ENCODE peak calls at places on chromosomes 3 and 15, in five cellular contexts. One of them, this sample, is unnamed.

GRCh38 chr3:78887608-78888011 is 880.2 kb downstream of the ROBO1 start:
- DNase-seq in H1: no peak
- DNase-seq in IMR-90: peak
- DNase-seq in H9: no peak
- DNase-seq in neuronal stem cell: no peak
- DNase-seq in this sample: no peak

GRCh38 chr15:57820119-57820518 is 113.6 kb downstream of the POLR2M start:
- DNase-seq in H1: no peak
- DNase-seq in IMR-90: peak
- DNase-seq in H9: no peak
- DNase-seq in neuronal stem cell: no peak
- DNase-seq in this sample: no peak

GRCh38 chr15:75616766-75617165 is 8.8 kb downstream of the SNUPN start:
- DNase-seq in H1: no peak
- DNase-seq in IMR-90: no peak
- DNase-seq in H9: no peak
- DNase-seq in neuronal stem cell: no peak
- DNase-seq in this sample: no peak

GRCh38 chr15:88513195-88513594 is 33.3 kb downstream of the DET1 start:
- DNase-seq in H1: no peak
- DNase-seq in IMR-90: peak
- DNase-seq in H9: no peak
- DNase-seq in neuronal stem cell: no peak
- DNase-seq in this sample: peak

GRCh38 chr3:186176382-186176990 is 67.6 kb upstream of the ETV5 start:
- DNase-seq in H1: no peak
- DNase-seq in IMR-90: no peak
- DNase-seq in H9: no peak
- DNase-seq in neuronal stem cell: no peak
- DNase-seq in this sample: no peak

GRCh38 chr3:31561891-31562290 is 29.2 kb downstream of the STT3B start:
- DNase-seq in H1: no peak
- DNase-seq in IMR-90: no peak
- DNase-seq in H9: peak
- DNase-seq in neuronal stem cell: no peak
- DNase-seq in this sample: no peak

GRCh38 chr15:60580650-60581415 is 101.9 kb upstream of the ICE2 start:
- DNase-seq in H1: no peak
- DNase-seq in IMR-90: no peak
- DNase-seq in H9: no peak
- DNase-seq in neuronal stem cell: no peak
- DNase-seq in this sample: no peak

GRCh38 chr3:46710671-46711295 is 6.9 kb downstream of the PRSS50 start:
- DNase-seq in H1: no peak
- DNase-seq in IMR-90: no peak
- DNase-seq in H9: no peak
- DNase-seq in neuronal stem cell: no peak
- DNase-seq in this sample: no peak

GRCh38 chr3:50164481-50164880 is 9.4 kb downstream of the SEMA3F start:
- DNase-seq in H1: no peak
- DNase-seq in IMR-90: no peak
- DNase-seq in H9: no peak
- DNase-seq in neuronal stem cell: no peak
- DNase-seq in this sample: no peak

GRCh38 chr15:50702762-50703334 is 16.3 kb upstream of the TRPM7 start:
- DNase-seq in H1: no peak
- DNase-seq in IMR-90: peak
- DNase-seq in H9: no peak
- DNase-seq in neuronal stem cell: no peak
- DNase-seq in this sample: no peak
- H4K91ac ChIP-seq in H1: no peak
- H4K91ac ChIP-seq in IMR-90: no peak
- H4K91ac ChIP-seq in H9: no peak
- H4K91ac ChIP-seq in neuronal stem cell: no peak
- H4K91ac ChIP-seq in this sample: no peak

DNA sequence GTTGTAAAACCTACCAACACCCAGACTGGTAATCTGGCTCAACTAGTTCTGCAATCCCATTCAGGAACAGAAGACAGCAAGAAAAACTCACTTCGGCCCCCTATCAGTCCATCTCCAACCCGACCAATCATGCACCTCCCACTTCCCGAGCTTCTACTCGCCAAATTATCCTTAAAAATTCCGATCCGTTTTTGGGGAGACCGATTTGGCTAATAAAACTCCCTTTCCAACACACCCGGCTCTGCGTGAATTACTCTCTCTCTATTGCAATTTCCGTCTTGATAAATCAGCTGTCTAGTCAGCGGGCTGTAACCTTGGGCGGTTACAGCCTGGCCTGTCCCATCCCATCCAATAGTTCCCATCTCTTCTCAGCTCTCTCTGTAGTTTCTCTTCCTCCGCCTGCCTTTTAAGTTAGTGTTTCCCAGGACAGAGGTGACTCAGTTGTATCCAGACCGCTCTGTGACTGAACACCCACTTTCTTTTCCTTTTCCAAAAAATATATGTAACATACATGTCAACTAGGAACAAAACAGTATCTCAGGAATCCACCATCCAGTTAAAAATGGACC is 780 bp upstream of the ACAD9 start:
- DNase-seq in H1: no peak
- DNase-seq in IMR-90: peak
- DNase-seq in H9: no peak
- DNase-seq in neuronal stem cell: no peak
- DNase-seq in this sample: peak
- H4K91ac ChIP-seq in H1: peak
- H4K91ac ChIP-seq in IMR-90: peak
- H4K91ac ChIP-seq in H9: no peak
- H4K91ac ChIP-seq in neuronal stem cell: no peak
- H4K91ac ChIP-seq in this sample: peak

GRCh38 chr15:68699881-68700394 is 120.8 kb downstream of the ANP32A start:
- DNase-seq in H1: no peak
- DNase-seq in IMR-90: no peak
- DNase-seq in H9: no peak
- DNase-seq in neuronal stem cell: no peak
- DNase-seq in this sample: no peak
- H4K91ac ChIP-seq in H1: peak
- H4K91ac ChIP-seq in IMR-90: no peak
- H4K91ac ChIP-seq in H9: no peak
- H4K91ac ChIP-seq in neuronal stem cell: no peak
- H4K91ac ChIP-seq in this sample: no peak

DNA sequence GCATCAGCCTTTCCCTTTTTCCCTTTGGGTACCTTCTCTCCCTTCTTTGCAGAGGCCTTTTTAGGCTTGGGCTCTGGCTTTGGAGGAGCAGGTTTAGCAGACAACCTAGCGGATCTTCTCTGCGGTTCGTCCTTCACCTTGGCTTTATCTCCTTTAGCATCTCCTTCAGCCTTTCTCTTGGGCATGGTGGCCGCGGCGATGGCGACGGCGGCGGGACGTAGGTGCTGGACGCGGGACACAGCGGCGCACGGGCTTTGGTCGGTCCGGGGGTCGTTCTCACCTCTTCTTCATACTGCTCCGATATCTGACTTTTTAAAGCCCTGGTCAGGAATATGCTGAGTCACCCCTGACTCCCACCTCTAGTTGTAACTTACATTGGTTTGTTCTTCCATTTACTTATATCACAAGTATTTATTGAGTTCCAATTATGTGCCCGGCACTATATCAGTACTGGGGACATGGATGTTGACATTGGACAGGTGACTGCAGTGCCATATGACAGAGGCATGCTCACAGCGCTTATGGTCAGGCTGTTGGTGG is 43.1 kb upstream of the SH3BP5 start:
- DNase-seq in H1: no peak
- DNase-seq in IMR-90: no peak
- DNase-seq in H9: no peak
- DNase-seq in neuronal stem cell: no peak
- DNase-seq in this sample: no peak
- H4K91ac ChIP-seq in H1: no peak
- H4K91ac ChIP-seq in IMR-90: no peak
- H4K91ac ChIP-seq in H9: no peak
- H4K91ac ChIP-seq in neuronal stem cell: no peak
- H4K91ac ChIP-seq in this sample: peak

GRCh38 chr3:55066406-55067128 is 138.7 kb upstream of the LRTM1 start:
- DNase-seq in H1: no peak
- DNase-seq in IMR-90: peak
- DNase-seq in H9: no peak
- DNase-seq in neuronal stem cell: no peak
- DNase-seq in this sample: no peak

GRCh38 chr3:55065331-55065730 is 137.5 kb upstream of the LRTM1 start:
- DNase-seq in H1: no peak
- DNase-seq in IMR-90: no peak
- DNase-seq in H9: no peak
- DNase-seq in neuronal stem cell: no peak
- DNase-seq in this sample: peak

GRCh38 chr3:55060921-55061555 is 133.2 kb upstream of the LRTM1 start:
- DNase-seq in H1: no peak
- DNase-seq in IMR-90: peak
- DNase-seq in H9: no peak
- DNase-seq in neuronal stem cell: no peak
- DNase-seq in this sample: peak

GRCh38 chr3:55061619-55062018 is 133.8 kb upstream of the LRTM1 start:
- DNase-seq in H1: no peak
- DNase-seq in IMR-90: no peak
- DNase-seq in H9: no peak
- DNase-seq in neuronal stem cell: no peak
- DNase-seq in this sample: peak

GRCh38 chr3:55064164-55064563 is 136.3 kb upstream of the LRTM1 start:
- DNase-seq in H1: no peak
- DNase-seq in IMR-90: no peak
- DNase-seq in H9: no peak
- DNase-seq in neuronal stem cell: no peak
- DNase-seq in this sample: no peak
- H4K91ac ChIP-seq in H1: no peak
- H4K91ac ChIP-seq in IMR-90: no peak
- H4K91ac ChIP-seq in H9: no peak
- H4K91ac ChIP-seq in neuronal stem cell: no peak
- H4K91ac ChIP-seq in this sample: peak

DNA sequence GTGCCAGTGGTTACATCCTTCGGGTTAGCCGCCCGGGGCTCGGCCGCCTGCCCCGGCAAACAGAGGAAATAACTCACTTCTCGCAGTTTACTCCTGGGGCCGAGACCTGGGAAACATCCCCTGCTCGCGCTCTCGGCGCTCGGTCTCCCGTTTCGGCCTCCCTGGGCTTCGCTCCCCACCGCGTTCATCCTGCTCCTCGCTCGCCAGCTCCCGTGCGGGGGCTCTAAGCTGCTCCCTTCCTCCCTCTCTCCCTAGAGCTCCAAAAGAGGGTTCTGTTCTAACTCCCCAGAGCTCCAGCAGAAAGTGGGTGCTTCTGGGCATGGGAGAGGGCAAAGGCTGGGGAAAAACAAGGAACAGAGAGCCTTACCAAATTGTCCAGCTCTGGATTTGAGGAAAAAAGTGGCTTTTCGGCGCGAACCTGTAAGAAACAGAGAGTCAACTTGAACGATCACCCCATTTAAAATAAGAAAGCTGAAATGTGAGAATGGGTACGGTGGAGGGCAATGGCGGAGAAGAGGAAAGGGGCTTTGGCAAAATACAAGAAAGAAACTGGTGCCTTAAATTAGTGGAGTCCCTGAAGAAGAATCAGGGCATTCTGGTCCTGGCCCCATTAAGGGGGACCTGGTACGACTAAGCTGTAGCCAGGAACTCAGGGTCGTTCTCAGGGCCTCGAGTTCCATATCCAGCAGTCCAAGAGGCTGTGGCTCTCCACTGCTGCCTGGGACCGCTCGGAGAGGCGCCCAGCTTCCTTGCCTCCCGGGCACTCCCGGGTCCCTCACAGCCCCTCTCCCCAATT is 5.0 kb downstream of the MEIS2 start:
- DNase-seq in H1: peak
- DNase-seq in IMR-90: no peak
- DNase-seq in H9: peak
- DNase-seq in neuronal stem cell: peak
- DNase-seq in this sample: no peak
- H4K91ac ChIP-seq in H1: peak
- H4K91ac ChIP-seq in IMR-90: no peak
- H4K91ac ChIP-seq in H9: no peak
- H4K91ac ChIP-seq in neuronal stem cell: no peak
- H4K91ac ChIP-seq in this sample: peak

This sample was measured in trophoblast cell.